ENCODE peak calls at places on chromosomes 3 and 15, in six cellular contexts. One of them, this sample, is unnamed.

GRCh38 chr3:8837172-8837571 is 67.8 kb upstream of the OXTR start:
- DNase-seq in hepatocyte: no peak
- DNase-seq in AG09309: no peak
- DNase-seq in stomach: no peak
- DNase-seq in right atrium auricular region: no peak
- DNase-seq in A549: no peak
- DNase-seq in this sample: no peak

GRCh38 chr15:71254503-71254902 is 139.2 kb downstream of the THSD4 start:
- DNase-seq in hepatocyte: no peak
- DNase-seq in right atrium auricular region: no peak
- DNase-seq in A549: no peak
- DNase-seq in AG09309: no peak
- DNase-seq in stomach: no peak
- DNase-seq in this sample: no peak

GRCh38 chr15:48406911-48407310 is 75.7 kb downstream of the DUT start:
- DNase-seq in right atrium auricular region: no peak
- DNase-seq in stomach: no peak
- DNase-seq in A549: no peak
- DNase-seq in AG09309: no peak
- DNase-seq in hepatocyte: no peak
- DNase-seq in this sample: no peak

GRCh38 chr3:51637144-51637940 is 33.7 kb upstream of the TEX264 start:
- DNase-seq in hepatocyte: no peak
- DNase-seq in AG09309: no peak
- DNase-seq in A549: no peak
- DNase-seq in stomach: no peak
- DNase-seq in right atrium auricular region: no peak
- DNase-seq in this sample: peak

GRCh38 chr15:48940508-48940907 is 23.2 kb downstream of the SHC4 start:
- DNase-seq in stomach: no peak
- DNase-seq in A549: no peak
- DNase-seq in AG09309: peak
- DNase-seq in hepatocyte: peak
- DNase-seq in right atrium auricular region: no peak
- DNase-seq in this sample: no peak

GRCh38 chr15:93173369-93173768 is 84.4 kb upstream of the RGMA start:
- DNase-seq in hepatocyte: no peak
- DNase-seq in A549: no peak
- DNase-seq in AG09309: peak
- DNase-seq in right atrium auricular region: no peak
- DNase-seq in stomach: no peak
- DNase-seq in this sample: no peak

GRCh38 chr3:197423376-197423775 is 125.0 kb upstream of the DLG1 start:
- DNase-seq in AG09309: no peak
- DNase-seq in A549: no peak
- DNase-seq in hepatocyte: no peak
- DNase-seq in right atrium auricular region: no peak
- DNase-seq in stomach: no peak
- DNase-seq in this sample: no peak

GRCh38 chr3:188956839-188957489 is 214.8 kb upstream of the TPRG1 start:
- DNase-seq in hepatocyte: peak
- DNase-seq in A549: peak
- DNase-seq in stomach: no peak
- DNase-seq in AG09309: peak
- DNase-seq in right atrium auricular region: no peak
- DNase-seq in this sample: no peak

GRCh38 chr3:23288286-23288685 is 85.2 kb downstream of the UBE2E2 start:
- DNase-seq in hepatocyte: peak
- DNase-seq in stomach: no peak
- DNase-seq in AG09309: no peak
- DNase-seq in right atrium auricular region: no peak
- DNase-seq in A549: no peak
- DNase-seq in this sample: peak

GRCh38 chr15:60585743-60586708 is 107.1 kb upstream of the ICE2 start:
- DNase-seq in A549: peak
- DNase-seq in hepatocyte: peak
- DNase-seq in stomach: peak
- DNase-seq in right atrium auricular region: peak
- DNase-seq in AG09309: no peak
- DNase-seq in this sample: peak

GRCh38 chr15:80367094-80367493 is 37.1 kb upstream of the ARNT2 start:
- DNase-seq in hepatocyte: no peak
- DNase-seq in AG09309: no peak
- DNase-seq in stomach: no peak
- DNase-seq in A549: peak
- DNase-seq in right atrium auricular region: no peak
- DNase-seq in this sample: no peak

GRCh38 chr3:196740476-196741400 is 1.1 kb downstream of the PAK2 start:
- DNase-seq in A549: no peak
- DNase-seq in right atrium auricular region: peak
- DNase-seq in stomach: no peak
- DNase-seq in AG09309: no peak
- DNase-seq in hepatocyte: peak
- DNase-seq in this sample: no peak

GRCh38 chr3:155233213-155233612 is 60.3 kb downstream of the STRIT1 start:
- DNase-seq in A549: no peak
- DNase-seq in stomach: peak
- DNase-seq in right atrium auricular region: peak
- DNase-seq in hepatocyte: peak
- DNase-seq in AG09309: peak
- DNase-seq in this sample: peak

GRCh38 chr3:154779571-154779970 is 300.5 kb upstream of the MME start:
- DNase-seq in AG09309: peak
- DNase-seq in hepatocyte: no peak
- DNase-seq in stomach: no peak
- DNase-seq in A549: no peak
- DNase-seq in right atrium auricular region: no peak
- DNase-seq in this sample: no peak

GRCh38 chr3:127159547-127159946 is 33.4 kb upstream of the PRR23E start:
- DNase-seq in right atrium auricular region: no peak
- DNase-seq in AG09309: no peak
- DNase-seq in A549: no peak
- DNase-seq in stomach: no peak
- DNase-seq in hepatocyte: no peak
- DNase-seq in this sample: no peak

GRCh38 chr3:48440590-48440958 is 517 bp downstream of the TMA7 start:
- DNase-seq in right atrium auricular region: no peak
- DNase-seq in A549: no peak
- DNase-seq in hepatocyte: peak
- DNase-seq in AG09309: no peak
- DNase-seq in stomach: no peak
- DNase-seq in this sample: no peak

GRCh38 chr3:38009807-38010591 is 19.4 kb downstream of the VILL start:
- DNase-seq in AG09309: no peak
- DNase-seq in right atrium auricular region: no peak
- DNase-seq in A549: no peak
- DNase-seq in stomach: no peak
- DNase-seq in hepatocyte: no peak
- DNase-seq in this sample: no peak

GRCh38 chr3:20832963-20833362 is 647.0 kb upstream of the SGO1 start:
- DNase-seq in A549: no peak
- DNase-seq in hepatocyte: no peak
- DNase-seq in AG09309: no peak
- DNase-seq in right atrium auricular region: no peak
- DNase-seq in stomach: no peak
- DNase-seq in this sample: no peak

GRCh38 chr3:63400259-63400860 is 122.3 kb downstream of the SYNPR start:
- DNase-seq in AG09309: no peak
- DNase-seq in A549: no peak
- DNase-seq in hepatocyte: peak
- DNase-seq in right atrium auricular region: no peak
- DNase-seq in stomach: no peak
- DNase-seq in this sample: no peak

GRCh38 chr3:86973440-86973839 is 17.5 kb downstream of the VGLL3 start:
- DNase-seq in A549: no peak
- DNase-seq in AG09309: no peak
- DNase-seq in right atrium auricular region: no peak
- DNase-seq in stomach: no peak
- DNase-seq in hepatocyte: peak
- DNase-seq in this sample: no peak

GRCh38 chr3:31699309-31699953 is 166.7 kb downstream of the STT3B start:
- DNase-seq in hepatocyte: no peak
- DNase-seq in right atrium auricular region: no peak
- DNase-seq in A549: peak
- DNase-seq in stomach: no peak
- DNase-seq in AG09309: no peak
- DNase-seq in this sample: peak

GRCh38 chr3:59334585-59334984 is 284.8 kb upstream of the CFAP20DC start:
- DNase-seq in right atrium auricular region: no peak
- DNase-seq in hepatocyte: peak
- DNase-seq in stomach: no peak
- DNase-seq in AG09309: peak
- DNase-seq in A549: no peak
- DNase-seq in this sample: no peak

GRCh38 chr3:171260430-171260829 is 199.8 kb downstream of the TNIK start:
- DNase-seq in A549: no peak
- DNase-seq in right atrium auricular region: no peak
- DNase-seq in AG09309: no peak
- DNase-seq in hepatocyte: no peak
- DNase-seq in stomach: no peak
- DNase-seq in this sample: no peak

GRCh38 chr15:65835452-65835851 is 33.8 kb upstream of the RAB11A start:
- DNase-seq in hepatocyte: no peak
- DNase-seq in right atrium auricular region: no peak
- DNase-seq in A549: no peak
- DNase-seq in AG09309: no peak
- DNase-seq in stomach: no peak
- DNase-seq in this sample: no peak

GRCh38 chr15:56047354-56047753 is 53.9 kb upstream of the NEDD4 start:
- DNase-seq in right atrium auricular region: no peak
- DNase-seq in AG09309: no peak
- DNase-seq in A549: no peak
- DNase-seq in hepatocyte: no peak
- DNase-seq in stomach: no peak
- DNase-seq in this sample: no peak

GRCh38 chr15:63915888-63916731 is 82.4 kb upstream of the HERC1 start:
- DNase-seq in hepatocyte: no peak
- DNase-seq in stomach: no peak
- DNase-seq in AG09309: no peak
- DNase-seq in A549: peak
- DNase-seq in right atrium auricular region: no peak
- DNase-seq in this sample: no peak

GRCh38 chr15:42695527-42696071 is 41.3 kb downstream of the CDAN1 start:
- DNase-seq in right atrium auricular region: no peak
- DNase-seq in AG09309: no peak
- DNase-seq in stomach: no peak
- DNase-seq in A549: no peak
- DNase-seq in hepatocyte: peak
- DNase-seq in this sample: peak

DNA sequence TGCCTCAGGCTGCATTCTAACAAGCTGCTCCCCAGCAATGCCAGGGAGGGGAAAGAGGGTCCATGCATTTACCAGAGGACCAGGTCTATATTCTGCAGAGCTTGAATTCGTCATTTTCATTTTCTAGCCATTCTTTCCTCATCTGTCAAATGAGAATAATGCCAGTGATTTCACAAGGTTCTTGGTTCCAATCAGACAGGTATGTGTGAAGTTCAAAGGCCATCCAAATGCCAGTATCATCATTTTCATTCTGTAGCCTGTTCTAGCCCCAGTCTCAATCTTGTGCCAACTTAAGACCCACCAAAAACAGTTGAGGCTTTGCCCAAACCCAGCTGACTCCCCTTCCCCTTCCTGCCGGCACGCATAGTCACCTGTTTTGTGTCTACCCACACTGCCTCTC is 112.7 kb downstream of the IQSEC1 start:
- DNase-seq in hepatocyte: no peak
- DNase-seq in AG09309: no peak
- DNase-seq in stomach: no peak
- DNase-seq in A549: no peak
- DNase-seq in right atrium auricular region: no peak
- DNase-seq in this sample: no peak
- H3K4me3 ChIP-seq in hepatocyte: no peak
- H3K4me3 ChIP-seq in AG09309: no peak
- H3K4me3 ChIP-seq in stomach: no peak
- H3K4me3 ChIP-seq in A549: no peak
- H3K4me3 ChIP-seq in right atrium auricular region: no peak
- H3K4me3 ChIP-seq in this sample: no peak

DNA sequence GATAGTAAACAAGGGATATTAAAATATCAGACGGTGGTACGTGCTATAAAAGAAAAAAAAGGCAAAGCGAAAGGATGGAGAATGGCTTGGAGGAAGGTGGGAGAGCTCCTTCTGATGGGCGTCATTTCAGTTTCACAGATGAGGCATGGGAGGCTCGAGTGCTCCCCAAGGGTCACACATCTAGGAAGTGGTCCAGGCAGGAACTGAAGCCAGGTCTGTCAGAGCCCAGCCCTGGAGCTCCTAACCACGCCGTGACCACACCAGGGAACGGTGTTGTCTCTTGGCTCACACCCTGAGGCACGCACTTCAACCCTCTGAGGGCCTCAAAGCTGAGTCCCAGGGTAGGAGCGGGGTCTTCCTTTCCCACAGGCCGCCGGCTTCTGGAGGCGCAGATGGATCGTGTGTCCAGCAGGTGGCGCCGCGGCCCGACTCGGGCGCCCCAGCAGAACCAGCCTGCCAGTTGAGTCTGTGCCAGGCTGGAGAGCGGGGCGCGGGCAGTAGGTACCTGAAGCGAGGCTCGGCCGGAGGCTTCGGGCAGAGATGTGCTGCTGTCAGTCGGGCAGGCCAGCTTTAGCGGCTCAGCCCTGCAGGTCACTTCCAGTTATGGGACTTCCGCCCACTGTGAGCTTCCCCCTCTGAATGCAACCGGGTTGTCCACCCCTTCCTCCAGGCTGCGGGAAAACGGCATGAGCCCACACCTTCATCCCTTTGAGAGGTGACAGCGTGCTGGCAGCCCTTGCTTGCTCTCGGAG is 68.1 kb downstream of the SLC6A1 start:
- DNase-seq in hepatocyte: peak
- DNase-seq in A549: peak
- DNase-seq in AG09309: no peak
- DNase-seq in stomach: peak
- DNase-seq in right atrium auricular region: no peak
- DNase-seq in this sample: no peak
- H3K4me3 ChIP-seq in hepatocyte: peak
- H3K4me3 ChIP-seq in A549: peak
- H3K4me3 ChIP-seq in AG09309: peak
- H3K4me3 ChIP-seq in stomach: no peak
- H3K4me3 ChIP-seq in right atrium auricular region: peak
- H3K4me3 ChIP-seq in this sample: no peak

DNA sequence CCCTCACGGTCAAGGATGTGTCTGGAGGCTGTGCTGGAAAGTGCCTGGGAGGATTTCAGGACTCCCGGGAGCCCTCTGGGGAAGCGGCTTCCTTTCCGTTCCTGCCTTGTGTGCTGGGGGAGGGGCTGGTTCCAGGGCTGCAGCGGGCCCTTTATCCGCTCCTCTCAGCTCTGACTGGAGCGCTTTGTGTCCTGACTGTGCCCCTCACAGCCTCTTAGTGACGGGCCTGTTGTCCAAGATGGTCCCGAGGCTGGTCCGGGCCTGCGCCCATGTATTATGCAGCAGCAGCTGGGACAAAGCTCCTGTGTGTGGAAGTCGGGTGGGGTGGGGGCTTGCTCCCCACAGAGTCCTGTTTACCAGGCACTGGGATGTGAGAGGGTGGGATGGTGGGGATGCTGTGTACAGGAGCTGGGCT is 35.8 kb downstream of the CORO2B start:
- DNase-seq in right atrium auricular region: no peak
- DNase-seq in A549: no peak
- DNase-seq in stomach: no peak
- DNase-seq in hepatocyte: no peak
- DNase-seq in AG09309: no peak
- DNase-seq in this sample: no peak
- H3K4me3 ChIP-seq in right atrium auricular region: no peak
- H3K4me3 ChIP-seq in A549: no peak
- H3K4me3 ChIP-seq in stomach: no peak
- H3K4me3 ChIP-seq in hepatocyte: no peak
- H3K4me3 ChIP-seq in AG09309: no peak
- H3K4me3 ChIP-seq in this sample: no peak

GRCh38 chr3:184378650-184379374 is 805 bp upstream of the THPO start:
- DNase-seq in right atrium auricular region: no peak
- DNase-seq in hepatocyte: no peak
- DNase-seq in AG09309: no peak
- DNase-seq in stomach: no peak
- DNase-seq in A549: no peak
- DNase-seq in this sample: no peak
- H3K4me3 ChIP-seq in right atrium auricular region: no peak
- H3K4me3 ChIP-seq in hepatocyte: no peak
- H3K4me3 ChIP-seq in AG09309: no peak
- H3K4me3 ChIP-seq in stomach: no peak
- H3K4me3 ChIP-seq in A549: no peak
- H3K4me3 ChIP-seq in this sample: no peak

This sample was measured in LNCaP clone FGC.